ENCODE peak calls at places on chromosomes 4 and X, in ten cellular contexts. W is stromal cell of bone marrow; R is epithelial cell of esophagus; U is omental fat pad; L is ovary; E is activated T-cell treated with anti-CD3 and anti-CD28 coated beads, Interleukin-2, amount 50 U/mL, for 48 hours; G is endothelial cell; M is stimulated activated CD4-positive, alpha-beta T cell treated with anti-CD3 and anti-CD28 coated beads, TNF-alpha, amount 100 ng/mL, for 48 hours; Q is progenitor cell of endocrine pancreas; H is suprapubic skin. X is an unnamed sample.

GRCh38 chr4:89298160-89298559 is 9.4 kb downstream of the GPRIN3 start:
- DNase-seq in U (no peak), H (no peak), Q (no peak), R (no peak), W (no peak), E (no peak), G (no peak), L (no peak), M (no peak), X (no peak)

GRCh38 chrX:19875051-19875432 is 12.4 kb downstream of the SH3KBP1 start:
- DNase-seq in R (no peak), M (no peak), U (no peak), L (no peak), E (peak), H (no peak), G (no peak), Q (no peak), W (no peak), X (no peak)

GRCh38 chrX:42708222-42708621 is 69.7 kb downstream of the PPP1R2C start:
- DNase-seq in E (no peak), U (no peak), L (no peak), W (peak), Q (no peak), H (no peak), M (no peak), G (no peak), R (no peak), X (no peak)

GRCh38 chrX:68627986-68628385 is 19.5 kb upstream of the STARD8 start:
- DNase-seq in U (no peak), W (no peak), R (no peak), M (no peak), L (no peak), E (no peak), G (no peak), H (no peak), Q (no peak), X (no peak)

GRCh38 chr4:87058272-87059073 is 123.7 kb downstream of the AFF1 start:
- DNase-seq in M (peak), H (no peak), Q (no peak), L (no peak), E (peak), W (no peak), R (peak), U (no peak), G (peak), X (peak)

GRCh38 chr4:110501826-110502225 is 25.9 kb downstream of the ENPEP start:
- DNase-seq in E (no peak), R (no peak), M (no peak), U (no peak), G (no peak), Q (no peak), H (no peak), W (no peak), L (no peak), X (no peak)

GRCh38 chr4:2482693-2483092 is 13.8 kb downstream of the RNF4 start:
- DNase-seq in L (peak), W (no peak), R (no peak), E (no peak), H (no peak), Q (no peak), M (no peak), U (no peak), G (no peak), X (no peak)

GRCh38 chrX:25275159-25275558 is 259.4 kb upstream of the ARX start:
- DNase-seq in G (no peak), R (peak), W (no peak), L (no peak), E (no peak), M (no peak), Q (no peak), H (no peak), U (no peak), X (no peak)

GRCh38 chr4:156790866-156791265 is 180.7 kb downstream of the PDGFC start:
- DNase-seq in L (no peak), W (no peak), G (no peak), M (no peak), Q (no peak), E (no peak), R (no peak), H (no peak), U (no peak), X (no peak)

GRCh38 chr4:123453006-123453685 is 56.6 kb downstream of the SPRY1 start:
- DNase-seq in H (no peak), R (peak), W (no peak), U (no peak), Q (no peak), G (no peak), M (no peak), L (no peak), E (no peak), X (no peak)

GRCh38 chrX:27186671-27187070 is 276.5 kb downstream of the PPP4R3C start:
- DNase-seq in R (peak), G (no peak), E (peak), H (no peak), W (peak), M (peak), U (no peak), L (no peak), Q (no peak), X (peak)

GRCh38 chr4:95018845-95019244 is 261.1 kb downstream of the BMPR1B start:
- DNase-seq in E (no peak), M (no peak), G (no peak), U (no peak), W (no peak), L (no peak), Q (no peak), H (no peak), R (no peak), X (no peak)

GRCh38 chr4:7761720-7762119 is 177.9 kb downstream of the AFAP1 start:
- DNase-seq in R (peak), L (peak), U (peak), G (peak), M (peak), W (peak), Q (peak), E (peak), H (peak), X (peak)

GRCh38 chr4:182493377-182493776 is 250.2 kb downstream of the TENM3 start:
- DNase-seq in Q (no peak), W (no peak), H (no peak), M (no peak), E (no peak), U (no peak), R (no peak), G (no peak), L (no peak), X (no peak)

GRCh38 chr4:156799121-156799589 is 172.4 kb downstream of the PDGFC start:
- DNase-seq in M (no peak), Q (no peak), G (no peak), E (no peak), W (no peak), R (peak), H (no peak), L (no peak), U (no peak), X (no peak)

GRCh38 chrX:6468716-6469115 is 66.2 kb downstream of the VCX3A start:
- DNase-seq in M (no peak), H (no peak), Q (no peak), G (no peak), E (no peak), R (no peak), U (no peak), L (no peak), W (no peak), X (peak)